ENCODE peak calls at places on chromosomes 2 and 18, in six cellular contexts. H is HepG2, W is K562, N is GM12878, R is H1, K is GM12891. U is an unnamed sample.
A peak's percentile ranks its signal among the peaks of the same experiment; 100 is the strongest.

GRCh38 chr18:53950545-53950944 is 273.9 kb downstream of the MBD2 start:
- DNase-seq in W (no peak), H (no peak), N (no peak), R (no peak), K (no peak), U (no peak)

GRCh38 chr2:136381722-136382633 is 264.0 kb upstream of the CXCR4 start:
- DNase-seq in K (no peak), W (no peak), H (no peak), R (peak; percentile 24), N (peak; percentile 85), U (peak; percentile 23)

GRCh38 chr2:112830469-112830868 is 6.1 kb downstream of the IL1B start:
- DNase-seq in H (no peak), K (no peak), W (no peak), R (no peak), N (no peak), U (no peak)

GRCh38 chr2:18473241-18473841 is 87.1 kb downstream of the RDH14 start:
- DNase-seq in R (no peak), H (no peak), N (no peak), W (no peak), K (no peak), U (no peak)

GRCh38 chr18:79944126-79944731 is 7.2 kb downstream of the SLC66A2 start:
- DNase-seq in N (no peak), R (no peak), H (no peak), W (no peak), K (peak; percentile 46), U (no peak)

GRCh38 chr18:7607535-7608173 is 40.5 kb downstream of the PTPRM start:
- DNase-seq in N (no peak), H (no peak), R (no peak), K (no peak), W (no peak), U (no peak)

GRCh38 chr2:190637331-190637734 is 11.6 kb upstream of the NAB1 start:
- DNase-seq in R (no peak), K (no peak), N (no peak), H (no peak), W (no peak), U (no peak)

GRCh38 chr2:30862054-30862651 is 54.9 kb upstream of the CAPN13 start:
- DNase-seq in N (no peak), R (peak; percentile 53), W (peak; percentile 41), K (peak; percentile 44), H (peak; percentile 79), U (peak; percentile 23)

GRCh38 chr2:210557721-210558120 is 1.3 kb downstream of the CPS1 start:
- DNase-seq in H (no peak), N (no peak), R (no peak), W (no peak), K (no peak), U (no peak)

GRCh38 chr2:45173513-45173912 is 164.3 kb upstream of the SIX2 start:
- DNase-seq in K (no peak), R (peak; percentile 10), W (no peak), N (no peak), H (no peak), U (no peak)

GRCh38 chr18:57258131-57258777 is 94.1 kb upstream of the ST8SIA3 start:
- DNase-seq in N (no peak), W (no peak), R (no peak), H (no peak), K (no peak), U (no peak)

GRCh38 chr2:211132586-211132985 is 576.2 kb downstream of the CPS1 start:
- DNase-seq in R (no peak), N (no peak), W (no peak), K (no peak), H (no peak), U (no peak)

GRCh38 chr2:67234443-67234842 is 162.7 kb upstream of the ETAA1 start:
- DNase-seq in W (no peak), R (no peak), H (no peak), K (no peak), N (no peak), U (no peak)

GRCh38 chr2:164779383-164780057 is 62.1 kb downstream of the COBLL1 start:
- DNase-seq in N (no peak), H (no peak), R (no peak), W (no peak), K (no peak), U (no peak)

GRCh38 chr2:239820836-239821693 is 204.1 kb downstream of the NDUFA10 start:
- DNase-seq in H (no peak), W (no peak), N (no peak), K (no peak), R (no peak), U (no peak)

GRCh38 chr2:155633887-155634570 is 698.5 kb downstream of the NR4A2 start:
- DNase-seq in R (no peak), W (no peak), N (peak; percentile 40), K (no peak), H (no peak), U (no peak)

GRCh38 chr2:223513771-223514455 is 88.2 kb downstream of the SCG2 start:
- DNase-seq in N (no peak), K (no peak), H (no peak), W (no peak), R (no peak), U (no peak)

DNA sequence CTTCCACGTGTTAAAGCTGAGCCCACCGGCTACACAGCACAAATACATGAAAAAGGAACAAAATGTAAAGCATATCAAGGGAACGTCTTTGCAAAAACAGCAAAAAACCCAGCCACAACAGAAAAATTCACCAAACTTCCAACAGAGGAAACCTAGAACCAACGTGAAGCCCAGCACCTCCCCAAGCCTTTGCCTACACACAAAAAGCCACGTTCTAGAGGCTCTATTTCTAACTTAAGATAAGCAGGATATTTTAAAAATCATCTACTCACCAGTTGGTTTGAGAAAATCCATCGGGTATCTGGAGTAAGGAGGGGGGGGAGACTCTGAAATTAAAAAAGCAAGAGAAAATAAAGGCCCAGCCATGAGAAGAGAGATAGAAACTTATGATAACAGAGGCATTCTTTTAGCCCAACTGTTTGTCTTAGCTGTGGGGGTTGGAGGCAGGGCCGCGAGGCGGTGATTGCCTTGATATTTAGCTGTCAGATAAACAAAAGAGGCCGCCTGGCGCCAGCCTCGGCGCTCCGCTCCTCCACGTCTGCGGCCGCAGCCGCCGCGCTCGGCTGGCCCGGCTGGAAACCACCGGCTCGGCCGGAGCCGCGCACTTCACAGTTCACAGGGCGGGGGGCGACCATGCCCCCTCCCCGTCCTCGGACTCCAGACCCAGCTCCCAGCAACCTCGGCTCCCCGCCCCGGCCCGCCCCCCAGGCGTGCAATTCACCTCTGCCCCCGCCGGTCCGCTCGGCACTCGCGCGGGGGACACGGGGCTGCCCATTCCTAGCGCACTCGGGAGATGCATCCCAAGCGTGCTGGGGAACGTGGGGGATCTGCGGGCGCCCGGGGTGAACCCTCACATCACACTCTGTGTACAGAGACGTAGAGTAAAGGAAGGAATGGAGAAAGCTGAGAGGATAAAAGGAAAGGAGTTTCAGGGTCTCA is 2.4 kb downstream of the SMAD7 start:
- DNase-seq in W (peak; percentile 25), K (no peak), R (no peak), H (peak; percentile 94), N (no peak), U (no peak)
- TF ChIP-seq POLR2AphosphoS5 in W (no peak), K (no peak), R (no peak), H (peak; percentile 61), N (no peak), U (no peak)

GRCh38 chr2:127064642-127065250 is 42.2 kb downstream of the BIN1 start:
- DNase-seq in R (no peak), H (peak; percentile 83), K (peak; percentile 86), N (no peak), W (peak; percentile 96), U (peak; percentile 84)
- TF ChIP-seq POLR2A in R (no peak), H (no peak), K (no peak), N (peak; percentile 62), W (peak; percentile 82), U (peak; percentile 29)

GRCh38 chr2:217954051-217954450 is 48.7 kb downstream of the TNS1 start:
- DNase-seq in W (no peak), K (no peak), R (no peak), N (no peak), H (no peak), U (no peak)

GRCh38 chr2:217955881-217956493 is 46.8 kb downstream of the TNS1 start:
- DNase-seq in K (no peak), W (no peak), R (no peak), H (no peak), N (no peak), U (no peak)

GRCh38 chr2:217953531-217953932 is 49.3 kb downstream of the TNS1 start:
- DNase-seq in R (no peak), H (no peak), K (no peak), W (no peak), N (no peak), U (no peak)

GRCh38 chr2:217954469-217954868 is 48.3 kb downstream of the TNS1 start:
- DNase-seq in N (no peak), R (no peak), K (no peak), W (no peak), H (no peak), U (no peak)

DNA sequence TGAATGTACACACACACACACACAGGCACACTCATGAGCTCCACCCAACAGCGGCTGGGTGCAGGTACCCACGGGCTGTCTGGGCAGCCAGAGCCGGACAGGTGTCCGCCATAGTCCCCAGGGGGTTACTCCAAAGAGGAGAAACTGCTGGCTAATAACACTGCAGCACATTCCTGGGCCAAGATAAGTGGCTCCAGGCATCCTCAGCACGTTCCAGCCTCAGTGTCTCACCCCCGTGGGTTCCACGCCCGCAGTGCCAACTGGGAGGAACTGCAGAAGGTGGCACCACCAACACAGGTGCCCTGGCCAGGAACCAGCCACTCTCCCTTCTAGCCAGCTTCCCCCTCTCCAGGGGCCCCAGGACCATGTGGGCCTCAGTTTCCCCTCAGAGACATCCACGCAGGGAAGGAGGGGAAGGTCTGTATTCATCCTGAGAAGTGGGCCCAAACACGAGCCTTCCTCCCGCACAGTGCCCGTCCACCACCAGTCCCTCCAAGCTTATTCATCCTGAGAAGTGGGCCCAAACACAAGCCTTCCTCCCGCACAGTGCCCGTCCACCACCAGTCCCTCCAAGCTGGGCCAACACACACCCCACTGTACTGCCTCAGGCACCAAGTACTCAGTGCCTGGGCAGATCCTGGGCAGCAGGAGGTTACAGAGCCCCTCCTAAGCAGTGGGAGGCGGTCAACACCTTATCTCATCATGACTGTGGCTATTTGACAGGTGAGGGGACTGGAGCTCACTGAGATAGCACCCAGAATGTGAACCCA is 47.6 kb downstream of the TNS1 start:
- DNase-seq in H (no peak), N (no peak), R (no peak), K (no peak), W (no peak), U (no peak)
- TF ChIP-seq TAF1 in H (no peak), N (no peak), R (no peak), K (no peak), W (no peak), U (no peak)

GRCh38 chr18:50671376-50671775 is 111.5 kb downstream of the MAPK4 start:
- DNase-seq in K (no peak), R (no peak), W (no peak), N (no peak), H (no peak), U (no peak)
- TF ChIP-seq POLR2AphosphoS5 in K (no peak), R (no peak), W (no peak), N (no peak), H (no peak), U (no peak)

GRCh38 chr2:96485751-96486643 is 19.2 kb downstream of the NEURL3 start:
- DNase-seq in R (peak; percentile 69), H (peak; percentile 48), W (no peak), K (peak; percentile 60), N (peak; percentile 97), U (peak; percentile 71)
- TF ChIP-seq POLR2A in R (no peak), H (no peak), W (no peak), K (peak; percentile 95), N (peak; percentile 97), U (peak; percentile 97)